ENCODE peak calls at places on chromosome 3, in ten cellular contexts. Y, L, F, C, O, Z, M, Q, D and V are unnamed samples.

GRCh38 chr3:127389913-127390312 is 102.1 kb upstream of the PRR20G start:
- DNase-seq in F (no peak), L (no peak), Q (no peak), Z (no peak), M (no peak), C (no peak), O (no peak), Y (no peak), D (no peak), V (no peak)

GRCh38 chr3:16056210-16056607 is 118.3 kb upstream of the GALNT15 start:
- DNase-seq in L (peak; percentile 36), D (no peak), Z (no peak), Q (no peak), O (no peak), M (no peak), C (no peak), F (no peak), Y (peak; percentile 78), V (no peak)

GRCh38 chr3:79937567-79937966 is 169.8 kb upstream of the ROBO1 start:
- DNase-seq in F (no peak), Q (no peak), Z (no peak), C (no peak), M (no peak), D (no peak), L (peak; percentile 60), Y (no peak), O (no peak), V (no peak)

GRCh38 chr3:4866841-4867240 is 112.4 kb upstream of the BHLHE40 start:
- DNase-seq in Q (no peak), F (no peak), L (peak; percentile 51), C (no peak), Y (peak; percentile 82), M (no peak), O (peak; percentile 51), Z (no peak), D (peak; percentile 19), V (no peak)

GRCh38 chr3:107861904-107862303 is 228.9 kb downstream of the CD47 start:
- DNase-seq in O (no peak), D (no peak), Q (no peak), M (no peak), F (no peak), Z (no peak), L (no peak), Y (no peak), C (no peak), V (no peak)

GRCh38 chr3:462851-463250 is 266.3 kb downstream of the CHL1 start:
- DNase-seq in D (no peak), M (no peak), C (no peak), Q (no peak), F (no peak), L (no peak), Y (no peak), O (no peak), Z (no peak), V (no peak)

GRCh38 chr3:71026634-71027578 is 556.6 kb downstream of the FOXP1 start:
- DNase-seq in L (no peak), D (no peak), Y (peak; percentile 39), Q (peak; percentile 37), Z (no peak), C (no peak), M (no peak), O (no peak), F (no peak), V (no peak)

GRCh38 chr3:51702156-51702555 is 4.7 kb upstream of the GRM2 start:
- DNase-seq in Y (no peak), F (no peak), Z (no peak), C (no peak), M (no peak), L (no peak), Q (no peak), D (no peak), O (no peak), V (no peak)

GRCh38 chr3:192571197-192571791 is 156.0 kb downstream of the FGF12 start:
- DNase-seq in F (peak; percentile 79), M (peak; percentile 54), Z (peak; percentile 15), Q (no peak), C (peak; percentile 77), L (no peak), D (peak; percentile 70), O (peak; percentile 17), Y (peak; percentile 40), V (no peak)

GRCh38 chr3:8784676-8785435 is 15.4 kb upstream of the OXTR start:
- DNase-seq in Q (no peak), O (no peak), Z (peak; percentile 59), F (no peak), D (no peak), C (no peak), L (no peak), M (no peak), Y (no peak), V (no peak)

GRCh38 chr3:69869643-69870042 is 129.9 kb upstream of the SAMMSON start:
- DNase-seq in L (peak; percentile 11), Y (no peak), Z (no peak), D (no peak), M (no peak), Q (no peak), O (no peak), C (no peak), F (no peak), V (no peak)

GRCh38 chr3:4533489-4534443 is 40.6 kb downstream of the ITPR1 start:
- DNase-seq in Y (no peak), Z (no peak), L (no peak), M (no peak), Q (peak; percentile 48), D (peak; percentile 30), O (no peak), F (peak; percentile 71), C (no peak), V (no peak)

GRCh38 chr3:59545369-59545768 is 495.5 kb upstream of the CFAP20DC start:
- DNase-seq in Q (no peak), M (no peak), F (no peak), L (no peak), C (no peak), O (no peak), D (no peak), Z (no peak), Y (no peak), V (no peak)

GRCh38 chr3:47976135-47976758 is 40.0 kb downstream of the MAP4 start:
- DNase-seq in F (no peak), Z (no peak), C (no peak), L (no peak), Q (no peak), D (no peak), O (no peak), M (no peak), Y (no peak), V (no peak)

GRCh38 chr3:66442254-66443249 is 58.3 kb downstream of the LRIG1 start:
- DNase-seq in Q (peak; percentile 75), D (peak; percentile 87), Z (no peak), M (peak; percentile 81), F (no peak), Y (peak; percentile 80), C (peak; percentile 45), O (peak; percentile 82), L (peak; percentile 41), V (no peak)

GRCh38 chr3:15927969-15928368 is 130.2 kb upstream of the ANKRD28 start:
- DNase-seq in C (no peak), O (no peak), L (no peak), Q (no peak), Z (no peak), Y (no peak), F (no peak), M (no peak), D (no peak), V (no peak)

GRCh38 chr3:116386168-116386567 is 59.1 kb downstream of the LSAMP start:
- DNase-seq in D (no peak), C (no peak), M (no peak), L (no peak), Q (no peak), Y (no peak), Z (no peak), O (no peak), F (no peak), V (no peak)
- TF ChIP-seq CTCF in D (no peak), C (no peak), M (no peak), L (no peak), Q (no peak), Y (no peak), Z (no peak), O (no peak), F (no peak), V (no peak)

DNA sequence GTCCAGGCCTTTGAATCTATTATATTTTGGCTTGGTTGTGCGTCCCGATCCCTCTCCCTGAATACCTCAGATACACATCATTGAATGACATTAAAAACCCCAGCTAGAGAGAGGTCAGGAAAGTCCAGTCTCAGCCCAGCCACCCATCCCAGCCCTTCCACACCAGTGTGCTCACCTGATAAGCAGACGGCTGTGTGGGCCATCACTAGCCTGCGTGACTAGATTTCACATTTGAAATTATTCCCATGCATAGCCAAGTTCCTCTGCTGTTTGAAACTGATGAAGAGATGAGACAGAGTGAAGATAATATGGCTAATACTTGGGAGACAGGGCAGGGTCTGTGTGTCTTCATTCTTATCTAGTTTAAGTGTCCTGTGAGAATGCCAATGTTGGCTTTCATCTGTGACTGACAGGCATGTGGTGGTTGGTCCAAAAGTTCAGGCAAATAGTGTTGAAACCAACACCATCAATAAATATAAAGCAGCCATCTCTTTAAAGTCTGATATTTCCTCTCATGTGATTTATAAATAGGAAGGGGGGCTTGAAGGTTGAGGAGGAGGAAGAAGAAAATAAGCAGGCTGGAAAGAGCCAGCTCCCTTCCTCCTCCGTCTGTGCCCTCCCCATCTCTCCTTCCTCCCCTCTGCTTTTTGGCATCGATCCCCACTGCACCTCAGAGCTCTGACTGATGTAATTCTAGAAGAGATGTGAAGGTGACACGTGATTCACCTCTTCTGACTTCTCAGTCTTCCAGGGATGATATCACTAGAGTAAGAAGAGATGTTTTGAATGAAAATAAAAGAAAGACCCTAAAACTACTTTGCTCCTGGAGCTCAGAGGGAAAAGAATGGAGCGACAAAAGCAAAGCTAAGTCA is 5.1 kb downstream of the FAM43A start:
- DNase-seq in F (no peak), C (no peak), O (no peak), Y (no peak), Q (peak; percentile 51), Z (no peak), L (no peak), M (peak; percentile 9), D (peak; percentile 29), V (no peak)
- H3K4me3 ChIP-seq in F (no peak overlapping the region), C (no peak overlapping the region), O (no peak overlapping the region), Y (no peak overlapping the region), Q (no peak overlapping the region), Z (no peak overlapping the region), L (no peak overlapping the region), M (no peak overlapping the region), D (no peak overlapping the region), V (no peak overlapping the region)

GRCh38 chr3:49244589-49245205 is 32.3 kb downstream of the C3orf62 start:
- DNase-seq in Y (no peak), Q (no peak), F (no peak), Z (no peak), O (no peak), D (no peak), C (no peak), M (no peak), L (no peak), V (no peak)
- TF ChIP-seq CTCF in Y (no peak), Q (no peak), F (no peak), Z (no peak), O (no peak), D (no peak), C (no peak), M (no peak), L (no peak), V (no peak)

DNA sequence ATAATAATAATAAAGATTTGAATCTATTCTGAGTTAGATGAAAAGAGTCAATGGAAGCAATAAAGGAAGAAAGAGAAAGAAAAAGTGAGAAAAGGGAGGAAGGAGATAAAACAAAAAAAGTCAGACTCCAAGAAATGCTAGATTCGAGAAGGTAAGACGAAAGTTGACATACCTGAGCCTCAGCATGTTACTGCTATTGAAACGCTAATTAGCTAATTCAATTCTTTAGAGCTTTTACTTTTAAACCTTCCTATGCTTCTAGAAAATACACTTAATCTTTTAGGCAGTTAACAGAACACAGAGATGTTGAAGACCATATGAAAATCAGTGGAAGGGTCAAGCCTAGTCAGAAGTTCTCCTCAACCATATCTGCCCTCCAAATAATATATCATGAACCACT is 337.2 kb upstream of the ROBO2 start:
- DNase-seq in D (no peak), Q (no peak), F (no peak), Z (no peak), C (no peak), O (no peak), L (no peak), M (no peak), Y (no peak), V (no peak)
- H3K4me3 ChIP-seq in D (no peak overlapping the region), Q (no peak overlapping the region), F (no peak overlapping the region), Z (no peak overlapping the region), C (no peak overlapping the region), O (no peak overlapping the region), L (no peak overlapping the region), M (no peak overlapping the region), Y (no peak overlapping the region), V (no peak overlapping the region)